ENCODE peak calls at places on chromosomes 2 and 18, in seven cellular contexts. V, O, B, U, L, I and A are unnamed samples.

GRCh38 chr2:228181098-228182019 is at the start of gene SPHKAP:
- DNase-seq in V (no peak), O (no peak), B (no peak), U (no peak), L (no peak), I (no peak), A (no peak)

GRCh38 chr2:29841386-29842004 is 79.9 kb downstream of the ALK start:
- DNase-seq in V (no peak), O (peak; percentile 27), B (peak; percentile 32), U (peak; percentile 17), L (no peak), I (no peak), A (peak; percentile 72)

GRCh38 chr2:241762933-241763369 is 13.7 kb upstream of the GAL3ST2 start:
- DNase-seq in V (no peak), O (no peak), B (peak; percentile 8), U (no peak), L (no peak), I (peak; percentile 78), A (no peak)

GRCh38 chr18:29418136-29418535 is 1241.2 kb upstream of the CDH2 start:
- DNase-seq in V (peak; percentile 83), O (no peak), B (no peak), U (no peak), L (no peak), I (no peak), A (peak; percentile 16)

GRCh38 chr2:203551653-203552250 is 16.7 kb upstream of the RAPH1 start:
- DNase-seq in V (peak; percentile 32), O (no peak), B (no peak), U (peak; percentile 29), L (no peak), I (no peak), A (peak; percentile 76)

GRCh38 chr2:157143901-157144300 is 113.6 kb upstream of the GALNT5 start:
- DNase-seq in V (no peak), O (no peak), B (no peak), U (no peak), L (no peak), I (no peak), A (no peak)

GRCh38 chr2:69685321-69686048 is 41.9 kb upstream of the AAK1 start:
- DNase-seq in V (peak; percentile 40), O (no peak), B (no peak), U (peak; percentile 86), L (no peak), I (no peak), A (no peak)

GRCh38 chr2:201129044-201129505 is 13.1 kb downstream of the CFLAR start:
- DNase-seq in V (peak; percentile 94), O (no peak), B (peak; percentile 24), U (peak; percentile 43), L (no peak), I (no peak), A (peak; percentile 62)

GRCh38 chr2:197386242-197386641 is 48.6 kb downstream of the SF3B1 start:
- DNase-seq in V (no peak), O (no peak), B (no peak), U (no peak), L (no peak), I (no peak), A (no peak)

GRCh38 chr2:4992226-4992625 is 700.0 kb upstream of the SOX11 start:
- DNase-seq in V (no peak), O (no peak), B (no peak), U (no peak), L (no peak), I (no peak), A (peak; percentile 0)

GRCh38 chr2:128298846-128299507 is 19.7 kb downstream of the HS6ST1 start:
- DNase-seq in V (no peak), O (no peak), B (no peak), U (no peak), L (peak; percentile 28), I (no peak), A (no peak)

GRCh38 chr18:69723434-69723833 is 224.2 kb downstream of the CD226 start:
- DNase-seq in V (no peak), O (no peak), B (no peak), U (no peak), L (no peak), I (no peak), A (no peak)

GRCh38 chr2:200411831-200412230 is 98.0 kb downstream of the KCTD18 start:
- DNase-seq in V (peak; percentile 20), O (no peak), B (no peak), U (no peak), L (no peak), I (no peak), A (peak; percentile 28)

GRCh38 chr2:232030229-232030628 is 68.7 kb downstream of the DIS3L2 start:
- DNase-seq in V (no peak), O (no peak), B (peak; percentile 24), U (no peak), L (no peak), I (no peak), A (no peak)

GRCh38 chr2:191297031-191297430 is 51.8 kb downstream of the MYO1B start:
- DNase-seq in V (no peak), O (no peak), B (no peak), U (no peak), L (no peak), I (no peak), A (no peak)

GRCh38 chr2:180122874-180123273 is 115.8 kb upstream of the CWC22 start:
- DNase-seq in V (peak; percentile 84), O (no peak), B (no peak), U (no peak), L (no peak), I (no peak), A (no peak)

GRCh38 chr2:182496596-182496995 is 69.8 kb upstream of the PDE1A start:
- DNase-seq in V (no peak), O (no peak), B (no peak), U (no peak), L (no peak), I (no peak), A (no peak)

GRCh38 chr18:49479381-49480137 is 7.5 kb downstream of the C18orf32 start:
- DNase-seq in V (no peak), O (no peak), B (no peak), U (no peak), L (no peak), I (no peak), A (no peak)

GRCh38 chr2:144650886-144651285 is 131.0 kb upstream of the ZEB2 start:
- DNase-seq in V (no peak), O (no peak), B (no peak), U (no peak), L (no peak), I (no peak), A (no peak)

GRCh38 chr18:74662622-74663021 is 65.0 kb downstream of the ZNF407 start:
- DNase-seq in V (no peak), O (no peak), B (no peak), U (no peak), L (no peak), I (no peak), A (no peak)

GRCh38 chr18:74665905-74666304 is 68.2 kb downstream of the ZNF407 start:
- DNase-seq in V (no peak), O (no peak), B (no peak), U (no peak), L (no peak), I (no peak), A (no peak)

GRCh38 chr18:74661690-74662089 is 64.0 kb downstream of the ZNF407 start:
- DNase-seq in V (no peak), O (no peak), B (peak; percentile 10), U (no peak), L (no peak), I (no peak), A (no peak)

GRCh38 chr18:74669136-74669798 is 71.6 kb downstream of the ZNF407 start:
- DNase-seq in V (no peak), O (no peak), B (no peak), U (no peak), L (no peak), I (no peak), A (no peak)

DNA sequence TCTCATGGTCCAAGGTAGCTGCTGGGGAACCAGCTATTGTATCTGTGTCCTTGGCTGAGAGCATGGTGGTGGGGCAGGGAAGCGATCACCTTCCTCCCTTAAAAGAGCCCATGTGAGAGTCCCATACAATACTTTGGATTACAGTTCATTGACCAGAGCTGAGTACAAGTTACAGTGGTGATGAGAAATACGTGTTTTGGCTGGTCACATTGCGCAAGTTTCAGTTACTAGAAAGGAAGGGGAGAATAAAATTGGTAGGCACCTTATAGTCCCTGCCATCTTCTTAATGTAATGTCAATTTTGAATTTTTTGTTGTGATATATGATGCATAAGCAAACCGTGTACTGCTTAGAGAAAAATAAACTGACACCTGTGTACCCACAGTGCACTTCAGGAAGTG is 67.7 kb downstream of the ZNF407 start:
- DNase-seq in V (no peak), O (no peak), B (no peak), U (no peak), L (no peak), I (no peak), A (no peak)
- H3K4me3 ChIP-seq in V (no peak overlapping the region), O (no peak overlapping the region), B (no peak overlapping the region), U (no peak overlapping the region), L (no peak overlapping the region), I (no peak overlapping the region), A (no peak overlapping the region)

DNA sequence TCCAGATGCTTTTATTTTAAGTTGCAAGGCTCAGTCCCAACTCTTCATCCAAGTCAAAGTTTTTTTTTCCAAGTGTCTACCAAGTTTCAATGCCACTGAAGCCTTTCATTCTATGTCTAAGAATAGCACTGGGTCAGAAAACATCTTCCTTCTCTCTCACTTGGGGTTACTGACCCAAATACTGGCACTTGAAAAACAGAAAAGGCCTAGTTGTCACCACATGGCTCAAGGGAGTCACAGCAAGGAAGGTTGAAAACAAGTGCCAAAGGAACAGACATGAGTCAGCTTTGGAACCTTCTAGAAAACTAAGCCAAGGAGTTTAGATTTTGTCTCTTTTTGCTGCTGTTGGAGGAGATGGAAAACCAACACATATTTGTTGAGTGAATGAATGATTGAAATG is 146.5 kb downstream of the COPS8 start:
- DNase-seq in V (no peak), O (no peak), B (no peak), U (no peak), L (no peak), I (no peak), A (no peak)
- H3K9me3 ChIP-seq in V (no peaks in the 10 kb centered on the region), O (no peaks in the 10 kb centered on the region), B (no peaks in the 10 kb centered on the region), U (no peaks in the 10 kb centered on the region), L (no peaks in the 10 kb centered on the region), I (no peaks in the 10 kb centered on the region), A (no peaks in the 10 kb centered on the region)

GRCh38 chr2:239253264-239253663 is 147.6 kb downstream of the HDAC4 start:
- DNase-seq in V (no peak), O (no peak), B (no peak), U (no peak), L (no peak), I (peak; percentile 33), A (no peak)
- H3K4me3 ChIP-seq in V (no peak overlapping the region), O (no peak overlapping the region), B (no peak overlapping the region), U (no peak overlapping the region), L (no peak overlapping the region), I (no peak overlapping the region), A (no peak overlapping the region)

GRCh38 chr18:44423826-44424225 is 256.9 kb upstream of the SETBP1 start:
- DNase-seq in V (no peak), O (no peak), B (no peak), U (no peak), L (no peak), I (no peak), A (no peak)
- H3K9me3 ChIP-seq in V (no peaks in the 10 kb centered on the region), O (no peaks in the 10 kb centered on the region), B (no peaks in the 10 kb centered on the region), U (no peaks in the 10 kb centered on the region), L (peaks cover 2% of the 10 kb centered on the region), I (no peaks in the 10 kb centered on the region), A (peaks cover 11% of the 10 kb centered on the region)

DNA sequence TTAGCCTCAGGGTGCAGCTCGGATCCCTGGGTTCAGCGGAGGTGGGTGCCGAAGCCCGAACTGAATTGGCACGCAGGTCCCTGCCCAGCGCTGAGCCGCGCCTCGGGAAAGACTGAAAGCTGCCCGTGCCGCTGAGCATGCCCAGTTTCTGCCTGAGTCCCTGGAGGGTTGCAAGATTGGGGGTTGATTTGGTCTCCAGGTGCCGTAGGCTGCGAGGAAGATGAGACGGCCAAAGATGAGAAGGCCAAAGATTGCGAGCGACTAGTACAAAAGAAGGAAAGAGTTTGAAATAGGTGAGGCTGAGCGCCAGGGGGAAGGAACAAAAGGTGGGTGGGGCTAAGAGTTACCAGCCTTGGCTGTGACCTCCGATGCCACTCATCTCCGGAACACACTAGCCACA is 852 bp upstream of the KCNH7 start:
- DNase-seq in V (no peak), O (no peak), B (no peak), U (no peak), L (no peak), I (no peak), A (no peak)
- H3K4me3 ChIP-seq in V (no peak overlapping the region), O (peak overlapping the region; percentile 37), B (no peak overlapping the region), U (no peak overlapping the region), L (no peak overlapping the region), I (no peak overlapping the region), A (peak overlapping the region; percentile 56)